ENCODE peak calls at places on chromosomes 5 and 9, in five cellular contexts. One of them, this sample, is unnamed.

GRCh38 chr9:125509476-125509875 is 197.5 kb downstream of the MAPKAP1 start:
- DNase-seq in lower leg skin: peak
- DNase-seq in fibroblast of the aortic adventitia: peak
- DNase-seq in heart right ventricle: no peak
- DNase-seq in psoas muscle: no peak
- DNase-seq in this sample: no peak

GRCh38 chr9:26722755-26723154 is 169.8 kb downstream of the CAAP1 start:
- DNase-seq in fibroblast of the aortic adventitia: no peak
- DNase-seq in psoas muscle: no peak
- DNase-seq in lower leg skin: no peak
- DNase-seq in heart right ventricle: no peak
- DNase-seq in this sample: no peak

GRCh38 chr9:109956811-109957440 is 176.9 kb downstream of the PALM2AKAP2 start:
- DNase-seq in lower leg skin: no peak
- DNase-seq in heart right ventricle: no peak
- DNase-seq in fibroblast of the aortic adventitia: peak
- DNase-seq in psoas muscle: no peak
- DNase-seq in this sample: no peak

GRCh38 chr5:98769256-98770157 is 4.0 kb upstream of the RGMB start:
- DNase-seq in psoas muscle: peak
- DNase-seq in fibroblast of the aortic adventitia: peak
- DNase-seq in lower leg skin: no peak
- DNase-seq in heart right ventricle: peak
- DNase-seq in this sample: peak

GRCh38 chr5:10914741-10915480 is 153.9 kb upstream of the DAP start:
- DNase-seq in fibroblast of the aortic adventitia: no peak
- DNase-seq in heart right ventricle: no peak
- DNase-seq in psoas muscle: no peak
- DNase-seq in lower leg skin: no peak
- DNase-seq in this sample: no peak

GRCh38 chr9:125644819-125645507 is 62.0 kb downstream of the MAPKAP1 start:
- DNase-seq in fibroblast of the aortic adventitia: no peak
- DNase-seq in psoas muscle: no peak
- DNase-seq in lower leg skin: no peak
- DNase-seq in heart right ventricle: no peak
- DNase-seq in this sample: no peak

GRCh38 chr5:109479260-109479860 is 69.6 kb upstream of the PJA2 start:
- DNase-seq in heart right ventricle: no peak
- DNase-seq in lower leg skin: no peak
- DNase-seq in fibroblast of the aortic adventitia: peak
- DNase-seq in psoas muscle: no peak
- DNase-seq in this sample: no peak

GRCh38 chr5:68924490-68925145 is 169.2 kb upstream of the SLC30A5 start:
- DNase-seq in fibroblast of the aortic adventitia: peak
- DNase-seq in lower leg skin: no peak
- DNase-seq in psoas muscle: no peak
- DNase-seq in heart right ventricle: no peak
- DNase-seq in this sample: no peak

GRCh38 chr5:130198927-130199326 is 294.7 kb downstream of the CHSY3 start:
- DNase-seq in fibroblast of the aortic adventitia: peak
- DNase-seq in psoas muscle: no peak
- DNase-seq in heart right ventricle: no peak
- DNase-seq in lower leg skin: no peak
- DNase-seq in this sample: no peak

GRCh38 chr5:83441752-83442151 is 29.8 kb upstream of the VCAN start:
- DNase-seq in heart right ventricle: no peak
- DNase-seq in psoas muscle: no peak
- DNase-seq in fibroblast of the aortic adventitia: no peak
- DNase-seq in lower leg skin: no peak
- DNase-seq in this sample: no peak

GRCh38 chr5:160271396-160271795 is 41.0 kb downstream of the CCNJL start:
- DNase-seq in fibroblast of the aortic adventitia: no peak
- DNase-seq in psoas muscle: no peak
- DNase-seq in heart right ventricle: no peak
- DNase-seq in lower leg skin: no peak
- DNase-seq in this sample: no peak

GRCh38 chr9:80678906-80679305 is 1010.4 kb downstream of the TLE1 start:
- DNase-seq in fibroblast of the aortic adventitia: no peak
- DNase-seq in lower leg skin: no peak
- DNase-seq in psoas muscle: no peak
- DNase-seq in heart right ventricle: no peak
- DNase-seq in this sample: no peak

GRCh38 chr9:93236541-93237206 is 52.7 kb downstream of the WNK2 start:
- DNase-seq in fibroblast of the aortic adventitia: no peak
- DNase-seq in psoas muscle: no peak
- DNase-seq in lower leg skin: no peak
- DNase-seq in heart right ventricle: no peak
- DNase-seq in this sample: no peak

GRCh38 chr5:922041-922744 is 29.5 kb downstream of the TRIP13 start:
- DNase-seq in fibroblast of the aortic adventitia: no peak
- DNase-seq in heart right ventricle: no peak
- DNase-seq in lower leg skin: no peak
- DNase-seq in psoas muscle: no peak
- DNase-seq in this sample: no peak

GRCh38 chr5:67401166-67401565 is 204.6 kb upstream of the CD180 start:
- DNase-seq in fibroblast of the aortic adventitia: no peak
- DNase-seq in psoas muscle: no peak
- DNase-seq in lower leg skin: no peak
- DNase-seq in heart right ventricle: no peak
- DNase-seq in this sample: no peak

GRCh38 chr5:177427919-177428573 is 1.6 kb downstream of the GRK6 start:
- DNase-seq in lower leg skin: peak
- DNase-seq in psoas muscle: no peak
- DNase-seq in heart right ventricle: peak
- DNase-seq in fibroblast of the aortic adventitia: no peak
- DNase-seq in this sample: no peak

GRCh38 chr5:5953641-5954040 is 424.7 kb downstream of the MED10 start:
- DNase-seq in fibroblast of the aortic adventitia: no peak
- DNase-seq in psoas muscle: no peak
- DNase-seq in heart right ventricle: no peak
- DNase-seq in lower leg skin: no peak
- DNase-seq in this sample: no peak

GRCh38 chr5:127229185-127229889 is 61.3 kb upstream of the MEGF10 start:
- DNase-seq in psoas muscle: peak
- DNase-seq in fibroblast of the aortic adventitia: peak
- DNase-seq in lower leg skin: peak
- DNase-seq in heart right ventricle: peak
- DNase-seq in this sample: peak

GRCh38 chr5:168833936-168834335 is 254.8 kb upstream of the PANK3 start:
- DNase-seq in heart right ventricle: no peak
- DNase-seq in fibroblast of the aortic adventitia: no peak
- DNase-seq in psoas muscle: no peak
- DNase-seq in lower leg skin: no peak
- DNase-seq in this sample: no peak

GRCh38 chr5:150658121-150658520 is 2.9 kb upstream of the MYOZ3 start:
- DNase-seq in fibroblast of the aortic adventitia: no peak
- DNase-seq in psoas muscle: no peak
- DNase-seq in lower leg skin: no peak
- DNase-seq in heart right ventricle: no peak
- DNase-seq in this sample: no peak

GRCh38 chr9:95511232-95511951 is 5.4 kb downstream of the PTCH1 start:
- DNase-seq in lower leg skin: peak
- DNase-seq in fibroblast of the aortic adventitia: peak
- DNase-seq in psoas muscle: no peak
- DNase-seq in heart right ventricle: peak
- DNase-seq in this sample: peak

GRCh38 chr5:97550164-97550563 is 367.1 kb upstream of the RIOK2 start:
- DNase-seq in lower leg skin: no peak
- DNase-seq in psoas muscle: no peak
- DNase-seq in heart right ventricle: no peak
- DNase-seq in fibroblast of the aortic adventitia: peak
- DNase-seq in this sample: no peak

GRCh38 chr5:149940941-149941644 is 3.5 kb downstream of the PDE6A start:
- DNase-seq in lower leg skin: no peak
- DNase-seq in psoas muscle: no peak
- DNase-seq in heart right ventricle: no peak
- DNase-seq in fibroblast of the aortic adventitia: no peak
- DNase-seq in this sample: no peak

GRCh38 chr5:55037046-55037771 is 13.2 kb downstream of the GZMK start:
- DNase-seq in lower leg skin: no peak
- DNase-seq in fibroblast of the aortic adventitia: peak
- DNase-seq in psoas muscle: no peak
- DNase-seq in heart right ventricle: no peak
- DNase-seq in this sample: no peak

GRCh38 chr9:119556129-119556875 is 187.1 kb upstream of the BRINP1 start:
- DNase-seq in lower leg skin: peak
- DNase-seq in fibroblast of the aortic adventitia: peak
- DNase-seq in psoas muscle: peak
- DNase-seq in heart right ventricle: peak
- DNase-seq in this sample: peak

GRCh38 chr5:16970260-16970659 is 34.2 kb upstream of the MYO10 start:
- DNase-seq in fibroblast of the aortic adventitia: no peak
- DNase-seq in lower leg skin: no peak
- DNase-seq in psoas muscle: no peak
- DNase-seq in heart right ventricle: no peak
- DNase-seq in this sample: no peak

GRCh38 chr9:73782166-73782565 is 630.5 kb downstream of the ANXA1 start:
- DNase-seq in fibroblast of the aortic adventitia: peak
- DNase-seq in heart right ventricle: no peak
- DNase-seq in psoas muscle: no peak
- DNase-seq in lower leg skin: no peak
- DNase-seq in this sample: no peak

GRCh38 chr9:123371228-123371584 is 15.2 kb downstream of the CRB2 start:
- DNase-seq in lower leg skin: no peak
- DNase-seq in heart right ventricle: no peak
- DNase-seq in fibroblast of the aortic adventitia: no peak
- DNase-seq in psoas muscle: no peak
- DNase-seq in this sample: no peak

GRCh38 chr5:127820910-127821553 is 117.8 kb downstream of the CCDC192 start:
- DNase-seq in fibroblast of the aortic adventitia: peak
- DNase-seq in psoas muscle: no peak
- DNase-seq in lower leg skin: no peak
- DNase-seq in heart right ventricle: no peak
- DNase-seq in this sample: no peak

DNA sequence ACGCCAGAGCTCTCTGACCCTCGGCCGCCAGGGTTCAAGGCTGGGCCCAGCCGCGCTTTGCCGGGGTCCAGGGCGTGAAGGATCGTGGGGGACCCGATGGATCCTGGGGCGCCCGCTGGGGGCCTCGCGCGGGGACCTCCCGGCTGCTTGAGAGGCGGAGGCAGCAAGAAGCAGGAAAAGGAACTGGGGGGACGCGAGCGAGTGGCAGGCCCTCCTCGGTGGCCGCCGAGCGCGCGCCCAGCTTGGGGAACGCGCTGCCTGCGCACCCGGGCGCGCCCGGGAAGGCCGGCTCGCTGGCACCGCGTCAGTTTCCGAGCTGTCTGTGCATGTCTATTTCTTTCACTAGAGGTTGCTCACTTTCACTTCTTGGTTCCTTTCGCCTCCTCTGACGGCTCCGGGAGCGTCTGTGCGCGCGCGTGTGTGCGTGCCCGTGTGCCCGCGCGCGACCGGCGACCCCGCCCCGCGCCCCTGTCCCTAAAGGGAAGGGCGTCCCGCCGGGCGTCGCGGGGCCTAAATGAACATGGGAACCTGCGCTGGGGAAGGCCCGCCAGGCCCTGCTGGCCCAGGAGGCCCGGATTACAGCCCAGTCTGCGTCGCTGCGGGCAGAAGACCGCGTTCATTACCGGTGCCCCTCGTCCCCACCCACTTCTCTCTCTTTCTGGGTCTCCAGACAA is 205.5 kb upstream of the IER5L start:
- DNase-seq in fibroblast of the aortic adventitia: peak
- DNase-seq in lower leg skin: peak
- DNase-seq in psoas muscle: peak
- DNase-seq in heart right ventricle: peak
- DNase-seq in this sample: peak
- TF ChIP-seq CTCF in fibroblast of the aortic adventitia: no peak
- TF ChIP-seq CTCF in lower leg skin: no peak
- TF ChIP-seq CTCF in psoas muscle: no peak
- TF ChIP-seq CTCF in heart right ventricle: peak
- TF ChIP-seq CTCF in this sample: peak

GRCh38 chr9:130837002-130837511 is 2.0 kb downstream of the ABL1 start:
- DNase-seq in psoas muscle: no peak
- DNase-seq in heart right ventricle: no peak
- DNase-seq in lower leg skin: no peak
- DNase-seq in fibroblast of the aortic adventitia: peak
- DNase-seq in this sample: no peak
- TF ChIP-seq CTCF in psoas muscle: no peak
- TF ChIP-seq CTCF in heart right ventricle: no peak
- TF ChIP-seq CTCF in lower leg skin: no peak
- TF ChIP-seq CTCF in fibroblast of the aortic adventitia: no peak
- TF ChIP-seq CTCF in this sample: no peak

GRCh38 chr9:108759835-108760234 is 96.0 kb downstream of the ACTL7B start:
- DNase-seq in heart right ventricle: no peak
- DNase-seq in psoas muscle: no peak
- DNase-seq in fibroblast of the aortic adventitia: no peak
- DNase-seq in lower leg skin: no peak
- DNase-seq in this sample: no peak

GRCh38 chr9:108755979-108756378 is 99.8 kb downstream of the ACTL7B start:
- DNase-seq in heart right ventricle: no peak
- DNase-seq in lower leg skin: no peak
- DNase-seq in fibroblast of the aortic adventitia: no peak
- DNase-seq in psoas muscle: no peak
- DNase-seq in this sample: no peak

GRCh38 chr9:108759399-108759798 is 96.4 kb downstream of the ACTL7B start:
- DNase-seq in lower leg skin: no peak
- DNase-seq in heart right ventricle: no peak
- DNase-seq in fibroblast of the aortic adventitia: no peak
- DNase-seq in psoas muscle: no peak
- DNase-seq in this sample: no peak

GRCh38 chr9:108760841-108761240 is 94.9 kb downstream of the ACTL7B start:
- DNase-seq in psoas muscle: no peak
- DNase-seq in lower leg skin: no peak
- DNase-seq in fibroblast of the aortic adventitia: no peak
- DNase-seq in heart right ventricle: no peak
- DNase-seq in this sample: no peak

DNA sequence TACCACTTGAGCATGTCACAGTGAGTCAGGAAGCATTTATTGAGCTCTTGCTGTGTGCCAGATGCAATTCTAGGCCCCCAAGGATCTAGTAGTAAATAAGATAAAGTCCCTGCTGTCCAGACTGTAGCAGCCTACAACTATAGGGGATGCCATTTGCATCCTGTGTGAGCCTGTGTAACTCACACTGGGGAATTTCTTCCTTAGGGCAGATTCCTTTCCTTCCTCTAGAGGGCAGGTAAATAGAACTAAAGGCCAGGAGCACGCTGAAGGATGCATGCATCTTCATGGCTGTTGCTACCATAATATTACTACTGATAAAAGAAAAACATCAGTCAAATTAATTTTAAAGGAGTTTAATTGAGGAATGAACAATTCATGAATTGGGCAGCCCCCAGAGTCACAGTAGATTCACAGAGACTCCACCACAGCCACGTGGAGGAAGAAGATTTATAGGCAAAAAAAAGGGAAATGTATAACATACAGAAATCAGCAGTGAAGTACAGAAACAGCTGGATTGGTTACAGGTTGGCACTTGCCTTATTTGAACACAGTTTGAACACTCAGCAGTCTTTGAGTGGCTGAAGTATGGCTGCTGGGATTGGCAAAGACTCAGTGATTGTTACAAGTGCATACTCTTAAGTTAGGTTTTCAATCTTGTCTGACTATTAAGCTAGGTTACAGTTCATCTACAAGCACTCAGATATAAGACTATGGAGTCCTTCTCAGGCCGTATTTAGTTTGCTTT is 98.9 kb downstream of the ACTL7B start:
- DNase-seq in fibroblast of the aortic adventitia: no peak
- DNase-seq in heart right ventricle: no peak
- DNase-seq in psoas muscle: no peak
- DNase-seq in lower leg skin: no peak
- DNase-seq in this sample: no peak
- TF ChIP-seq CTCF in fibroblast of the aortic adventitia: peak
- TF ChIP-seq CTCF in heart right ventricle: no peak
- TF ChIP-seq CTCF in psoas muscle: no peak
- TF ChIP-seq CTCF in lower leg skin: no peak
- TF ChIP-seq CTCF in this sample: no peak

GRCh38 chr5:175517824-175518450 is 39.6 kb downstream of the SFXN1 start:
- DNase-seq in psoas muscle: no peak
- DNase-seq in lower leg skin: no peak
- DNase-seq in heart right ventricle: no peak
- DNase-seq in fibroblast of the aortic adventitia: peak
- DNase-seq in this sample: no peak
- TF ChIP-seq CTCF in psoas muscle: no peak
- TF ChIP-seq CTCF in lower leg skin: no peak
- TF ChIP-seq CTCF in heart right ventricle: no peak
- TF ChIP-seq CTCF in fibroblast of the aortic adventitia: no peak
- TF ChIP-seq CTCF in this sample: no peak